ENCODE peak calls at places on chromosomes 4 and X, in four cellular contexts. X is GM12878, S is K562, M is HepG2. F is an unnamed sample.

GRCh38 chr4:75916091-75916661 is 13.9 kb upstream of the PPEF2 start:
- DNase-seq in M (peak), X (no peak), S (peak), F (peak)

GRCh38 chr4:47528651-47529050 is 43.6 kb downstream of the ATP10D start:
- DNase-seq in X (no peak), M (no peak), S (no peak), F (no peak)

GRCh38 chr4:55549888-55550287 is 3.2 kb upstream of the CLOCK start:
- DNase-seq in X (no peak), S (no peak), M (no peak), F (no peak)

GRCh38 chr4:26574563-26574962 is 9.3 kb upstream of the TBC1D19 start:
- DNase-seq in X (no peak), S (no peak), M (no peak), F (no peak)

GRCh38 chr4:18464160-18464559 is 442.6 kb upstream of the LCORL start:
- DNase-seq in M (no peak), X (no peak), S (no peak), F (no peak)

GRCh38 chr4:187103351-187103750 is 379.7 kb upstream of the FAT1 start:
- DNase-seq in S (no peak), X (no peak), M (no peak), F (no peak)

GRCh38 chr4:1411436-1412375 is 5.5 kb upstream of the NKX1-1 start:
- DNase-seq in X (no peak), S (no peak), M (no peak), F (no peak)

GRCh38 chr4:165692082-165692481 is 181.0 kb upstream of the TLL1 start:
- DNase-seq in S (no peak), M (no peak), X (no peak), F (no peak)

GRCh38 chr4:88858752-88859151 is 161.1 kb upstream of the NAP1L5 start:
- DNase-seq in S (no peak), X (peak), M (no peak), F (no peak)

GRCh38 chr4:112270643-112271484 is 14.8 kb downstream of the TIFA start:
- DNase-seq in M (no peak), X (no peak), S (no peak), F (no peak)

GRCh38 chr4:29588615-29589014 is 1131.6 kb upstream of the PCDH7 start:
- DNase-seq in X (no peak), M (no peak), S (no peak), F (no peak)

GRCh38 chrX:101208152-101208905 is 11.3 kb upstream of the DRP2 start:
- DNase-seq in X (peak), S (no peak), M (peak), F (no peak)

GRCh38 chrX:69133561-69134542 is 31.4 kb downstream of the PJA1 start:
- DNase-seq in M (peak), X (no peak), S (peak), F (peak)

GRCh38 chr4:140693577-140693976 is 62.6 kb downstream of the TBC1D9 start:
- DNase-seq in M (no peak), S (no peak), X (no peak), F (no peak)

GRCh38 chr4:83618431-83618830 is 82.5 kb downstream of the GPAT3 start:
- DNase-seq in S (peak), X (no peak), M (peak), F (no peak)

GRCh38 chr4:128823025-128823661 is 13.6 kb downstream of the JADE1 start:
- DNase-seq in S (no peak), M (no peak), X (no peak), F (no peak)

GRCh38 chrX:154800508-154801207 is 4.6 kb downstream of the MPP1 start:
- DNase-seq in X (no peak), S (no peak), M (peak), F (no peak)

GRCh38 chrX:10089378-10089795 is 67.4 kb upstream of the CLCN4 start:
- DNase-seq in S (no peak), X (no peak), M (no peak), F (no peak)

GRCh38 chr4:128940966-128941365 is 131.5 kb downstream of the JADE1 start:
- DNase-seq in X (no peak), M (no peak), S (no peak), F (no peak)

DNA sequence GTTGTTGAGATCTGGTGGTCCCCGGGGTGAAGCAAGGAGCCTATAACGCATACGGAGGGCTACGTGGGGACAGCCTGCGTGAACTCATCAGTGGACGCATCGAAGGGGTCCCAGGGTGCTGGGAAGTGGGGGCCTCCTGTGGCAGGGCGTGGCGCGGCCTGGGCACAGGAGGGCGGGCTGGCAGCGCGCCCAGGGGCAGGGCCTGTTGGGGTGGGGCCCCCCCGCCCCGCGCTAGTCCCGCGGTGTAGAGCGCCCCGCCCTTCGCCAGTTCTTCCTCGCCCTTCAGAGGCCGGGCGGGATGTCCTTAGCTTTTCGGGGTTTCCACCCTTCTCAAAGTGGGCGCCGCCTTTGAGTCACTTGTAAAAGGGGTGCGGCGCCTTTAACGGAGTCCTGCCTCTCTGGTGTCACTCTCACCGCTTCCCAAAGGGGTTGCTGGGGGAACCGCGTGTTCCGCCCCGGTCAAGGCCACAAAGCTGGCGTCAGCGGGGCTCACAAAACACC is 632 bp downstream of the PLP2 start:
- DNase-seq in X (no peak), S (peak), M (no peak), F (no peak)
- TF ChIP-seq SP1 in X (no peak), S (no peak), M (no peak), F (no peak)

DNA sequence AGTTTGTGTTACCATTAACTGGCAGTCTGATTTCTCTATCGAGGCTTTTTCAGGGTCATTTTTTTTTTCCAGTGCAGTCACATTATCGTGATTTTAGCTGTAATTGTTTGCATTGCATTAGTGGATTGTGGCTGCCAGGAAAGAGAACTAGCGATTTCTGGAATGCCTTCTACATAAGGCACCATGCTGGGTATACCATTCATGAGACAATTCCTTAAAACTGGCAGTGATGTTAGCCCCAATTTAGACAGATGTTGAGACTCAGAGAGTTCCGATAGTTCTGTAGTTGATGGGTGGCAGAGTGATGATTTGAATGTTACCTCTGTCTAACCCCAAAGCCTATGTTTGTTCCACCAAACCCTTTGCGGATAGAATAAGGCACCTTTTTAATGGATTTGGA is 175.4 kb upstream of the TENM3 start:
- DNase-seq in M (no peak), X (no peak), S (no peak), F (no peak)
- TF ChIP-seq FOXK2 in M (no peak), X (no peak), S (no peak), F (no peak)

GRCh38 chrX:133495464-133496391 is 80.4 kb upstream of the GPC4 start:
- DNase-seq in X (no peak), M (no peak), S (no peak), F (no peak)

GRCh38 chrX:133493366-133493765 is 78.1 kb upstream of the GPC4 start:
- DNase-seq in M (no peak), S (no peak), X (no peak), F (no peak)

GRCh38 chrX:133497356-133497755 is 82.1 kb upstream of the GPC4 start:
- DNase-seq in S (no peak), M (no peak), X (no peak), F (no peak)
- TF ChIP-seq FOXM1 in S (no peak), M (no peak), X (no peak), F (no peak)

GRCh38 chr4:16775411-16776154 is 122.9 kb downstream of the LDB2 start:
- DNase-seq in X (no peak), S (no peak), M (no peak), F (no peak)
- TF ChIP-seq SP1 in X (no peak), S (no peak), M (no peak), F (no peak)

GRCh38 chrX:150570512-150570911 is 2.1 kb downstream of the MTM1 start:
- DNase-seq in M (peak), S (no peak), X (no peak), F (no peak)
- TF ChIP-seq FOXK2 in M (peak), S (no peak), X (no peak), F (no peak)

GRCh38 chr4:102734116-102734515 is 26.7 kb downstream of the MANBA start:
- DNase-seq in X (no peak), M (no peak), S (no peak), F (no peak)

GRCh38 chr4:102735578-102735977 is 25.2 kb downstream of the MANBA start:
- DNase-seq in M (peak), X (no peak), S (no peak), F (no peak)

GRCh38 chr4:102732678-102733445 is 27.9 kb downstream of the MANBA start:
- DNase-seq in M (no peak), X (no peak), S (no peak), F (no peak)

GRCh38 chr4:102736636-102737549 is 23.9 kb downstream of the MANBA start:
- DNase-seq in S (no peak), M (no peak), X (no peak), F (no peak)

GRCh38 chr4:102734591-102735385 is 26.0 kb downstream of the MANBA start:
- DNase-seq in X (peak), M (peak), S (no peak), F (no peak)
- TF ChIP-seq FOXM1 in X (no peak), M (no peak), S (no peak), F (no peak)

GRCh38 chr4:8699479-8700145 is 107.0 kb downstream of the CPZ start:
- DNase-seq in M (no peak), X (no peak), S (no peak), F (no peak)
- TF ChIP-seq SP1 in M (no peak), X (no peak), S (no peak), F (no peak)

GRCh38 chr4:139175647-139176298 is 1.2 kb downstream of the ELF2 start:
- DNase-seq in S (no peak), M (no peak), X (no peak), F (no peak)
- TF ChIP-seq FOXK2 in S (no peak), M (no peak), X (no peak), F (no peak)

GRCh38 chr4:74123065-74123728 is 24.2 kb upstream of the CXCL2 start:
- DNase-seq in S (no peak), X (no peak), M (peak), F (peak)
- TF ChIP-seq FOXM1 in S (no peak), X (no peak), M (no peak), F (no peak)

DNA sequence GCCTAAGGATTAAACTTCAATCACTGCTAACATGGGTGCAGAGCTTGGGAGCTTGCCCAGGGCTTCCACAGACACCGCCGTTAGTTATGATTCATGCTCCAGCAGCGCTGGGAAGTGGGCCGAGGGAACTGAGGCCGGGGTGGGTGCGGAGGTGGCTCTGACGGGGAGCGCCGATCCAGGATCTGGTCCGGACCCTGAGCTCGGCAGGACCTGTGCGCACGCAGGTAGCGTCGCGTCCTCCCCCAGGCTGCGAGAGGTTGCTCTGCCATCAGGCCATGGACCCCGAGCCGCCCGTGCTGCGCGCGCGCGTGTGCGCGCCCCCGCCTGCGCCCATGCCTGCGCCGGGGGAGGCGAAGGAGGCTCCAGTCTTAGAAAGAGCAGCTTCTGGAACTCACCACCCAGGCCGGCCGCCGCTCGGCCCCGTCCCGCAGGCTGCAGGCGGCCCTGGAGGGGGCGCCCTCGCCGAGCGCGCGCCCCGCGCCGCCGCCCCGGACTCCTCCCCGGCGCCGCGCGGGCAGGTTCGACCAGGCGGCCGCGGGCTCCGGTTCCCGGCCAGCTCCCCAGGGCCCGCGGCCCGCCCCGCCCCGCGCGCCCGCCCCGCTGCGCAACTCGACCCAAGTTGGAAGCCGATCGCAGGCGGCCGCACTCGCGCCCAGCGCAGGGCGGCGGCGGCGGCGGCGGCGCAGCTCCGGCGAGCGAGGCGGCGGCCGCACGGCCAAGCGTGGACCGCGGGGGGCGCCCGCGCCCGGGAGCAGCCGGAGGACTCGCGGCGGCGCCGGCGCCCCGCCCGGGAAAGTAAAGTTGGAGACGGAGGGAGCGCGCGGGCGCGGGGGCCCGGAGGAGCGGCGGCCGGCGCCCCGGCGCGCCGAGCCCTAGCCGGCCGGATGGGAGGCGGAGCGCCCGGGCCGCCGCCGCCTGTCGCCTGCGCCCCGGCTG is 646 bp upstream of the ADRA2C start:
- DNase-seq in S (peak), M (peak), X (no peak), F (peak)
- TF ChIP-seq SP1 in S (no peak), M (no peak), X (no peak), F (no peak)

F was measured in HEK293T.